ENCODE peak calls at places on chromosome 18, in four cellular contexts. N is A549, P is lower lobe of right lung, Q is uterus. X is an unnamed sample.

GRCh38 chr18:46660955-46661749 is 4.1 kb upstream of the LOXHD1 start:
- DNase-seq in P (no peak), N (no peak), Q (no peak), X (peak)

GRCh38 chr18:51135795-51136194 is 61.7 kb downstream of the MEX3C start:
- DNase-seq in P (no peak), N (no peak), Q (no peak), X (no peak)

GRCh38 chr18:39424261-39424660 is 1858.7 kb upstream of the CELF4 start:
- DNase-seq in N (no peak), P (no peak), Q (no peak), X (no peak)

GRCh38 chr18:63637703-63638102 is 6.4 kb downstream of the SERPINB4 start:
- DNase-seq in Q (no peak), N (no peak), P (no peak), X (no peak)

GRCh38 chr18:76252880-76253279 is 242.2 kb downstream of the ZNF516 start:
- DNase-seq in Q (no peak), N (no peak), P (no peak), X (no peak)

GRCh38 chr18:45231606-45232005 is 383.7 kb upstream of the SLC14A2 start:
- DNase-seq in Q (no peak), N (no peak), P (no peak), X (no peak)

GRCh38 chr18:21117385-21118135 is 5.9 kb upstream of the ROCK1 start:
- DNase-seq in P (no peak), Q (peak), N (no peak), X (no peak)

GRCh38 chr18:3511980-3512379 is 62.0 kb downstream of the TGIF1 start:
- DNase-seq in N (no peak), Q (no peak), P (no peak), X (no peak)

GRCh38 chr18:48492880-48493279 is 46.0 kb upstream of the CTIF start:
- DNase-seq in N (no peak), P (no peak), Q (no peak), X (no peak)

GRCh38 chr18:62399306-62399705 is 74.2 kb downstream of the TNFRSF11A start:
- DNase-seq in P (no peak), N (no peak), Q (no peak), X (no peak)

GRCh38 chr18:12460874-12461273 is 53.1 kb downstream of the PRELID3A start:
- DNase-seq in P (no peak), N (no peak), Q (no peak), X (no peak)

GRCh38 chr18:3966985-3967856 is 487.9 kb downstream of the DLGAP1 start:
- DNase-seq in Q (no peak), P (no peak), N (peak), X (no peak)

GRCh38 chr18:63588869-63589268 is 1.7 kb downstream of the SERPINB13 start:
- DNase-seq in N (no peak), P (no peak), Q (no peak), X (no peak)

GRCh38 chr18:435940-436339 is 64.6 kb downstream of the COLEC12 start:
- DNase-seq in N (no peak), Q (no peak), P (no peak), X (peak)

GRCh38 chr18:79626905-79627749 is 52.5 kb upstream of the CTDP1 start:
- DNase-seq in N (no peak), P (no peak), Q (peak), X (no peak)

GRCh38 chr18:28457784-28458183 is 280.9 kb upstream of the CDH2 start:
- DNase-seq in Q (no peak), P (no peak), N (no peak), X (no peak)

GRCh38 chr18:51197661-51198424 is at the start of gene MEX3C:
- DNase-seq in P (peak), N (peak), Q (peak), X (peak)

GRCh38 chr18:50659091-50660003 is 99.5 kb downstream of the MAPK4 start:
- DNase-seq in N (peak), Q (no peak), P (no peak), X (peak)

GRCh38 chr18:28365406-28365805 is 188.5 kb upstream of the CDH2 start:
- DNase-seq in P (no peak), N (no peak), Q (no peak), X (no peak)

GRCh38 chr18:3183103-3183717 is 36.6 kb downstream of the MYOM1 start:
- DNase-seq in P (no peak), Q (no peak), N (no peak), X (no peak)

GRCh38 chr18:12282436-12283039 is 25.5 kb upstream of the TUBB6 start:
- DNase-seq in P (no peak), N (no peak), Q (no peak), X (no peak)

GRCh38 chr18:11454021-11454420 is 155.4 kb upstream of the SLC35G4 start:
- DNase-seq in N (no peak), Q (no peak), P (no peak), X (no peak)

GRCh38 chr18:2050702-2051201 is 520.6 kb downstream of the METTL4 start:
- DNase-seq in N (no peak), P (no peak), Q (no peak), X (no peak)

GRCh38 chr18:51506811-51507210 is 309.3 kb upstream of the MEX3C start:
- DNase-seq in N (no peak), Q (no peak), P (no peak), X (no peak)

GRCh38 chr18:22088029-22088428 is 81.4 kb upstream of the GATA6 start:
- DNase-seq in P (peak), Q (no peak), N (no peak), X (no peak)

GRCh38 chr18:13447621-13448020 is 229.1 kb downstream of the LDLRAD4 start:
- DNase-seq in N (peak), P (no peak), Q (no peak), X (no peak)

GRCh38 chr18:11689972-11690570 is 1.0 kb downstream of the GNAL start:
- DNase-seq in P (no peak), N (peak), Q (no peak), X (no peak)

GRCh38 chr18:62637807-62638687 is 77.3 kb upstream of the PHLPP1 start:
- DNase-seq in N (peak), Q (no peak), P (no peak), X (no peak)

GRCh38 chr18:47286776-47287410 is 35.4 kb upstream of the SKOR2 start:
- DNase-seq in N (no peak), P (no peak), Q (no peak), X (no peak)

GRCh38 chr18:57727952-57728807 is 74.9 kb downstream of the ATP8B1 start:
- DNase-seq in Q (no peak), P (no peak), N (no peak), X (no peak)

GRCh38 chr18:11808001-11808855 is 43.0 kb upstream of the CHMP1B start:
- DNase-seq in P (no peak), N (peak), Q (no peak), X (no peak)

GRCh38 chr18:32200766-32201165 is 10.9 kb downstream of the MEP1B start:
- DNase-seq in Q (no peak), P (no peak), N (no peak), X (no peak)

GRCh38 chr18:76388891-76389423 is 106.1 kb downstream of the ZNF516 start:
- DNase-seq in N (no peak), Q (no peak), P (no peak), X (no peak)

GRCh38 chr18:5817821-5818220 is 77.5 kb downstream of the TMEM200C start:
- DNase-seq in P (no peak), Q (no peak), N (no peak), X (no peak)

GRCh38 chr18:38940863-38941531 is 1375.4 kb upstream of the CELF4 start:
- DNase-seq in P (no peak), N (peak), Q (no peak), X (no peak)

GRCh38 chr18:79169958-79170555 is 100.9 kb downstream of the ATP9B start:
- DNase-seq in P (no peak), Q (no peak), N (no peak), X (no peak)

GRCh38 chr18:41326311-41326710 is 628.7 kb upstream of the PIK3C3 start:
- DNase-seq in Q (no peak), P (no peak), N (no peak), X (no peak)

GRCh38 chr18:47754311-47755101 is 176.0 kb downstream of the SMAD2 start:
- DNase-seq in Q (no peak), P (no peak), N (peak), X (no peak)

GRCh38 chr18:74351354-74351753 is 35.7 kb downstream of the C18orf63 start:
- DNase-seq in N (no peak), P (no peak), Q (no peak), X (no peak)

GRCh38 chr18:74360852-74361640 is 45.4 kb downstream of the C18orf63 start:
- DNase-seq in Q (no peak), N (no peak), P (no peak), X (no peak)

GRCh38 chr18:74353169-74353775 is 37.6 kb downstream of the C18orf63 start:
- DNase-seq in Q (peak), N (peak), P (no peak), X (peak)

DNA sequence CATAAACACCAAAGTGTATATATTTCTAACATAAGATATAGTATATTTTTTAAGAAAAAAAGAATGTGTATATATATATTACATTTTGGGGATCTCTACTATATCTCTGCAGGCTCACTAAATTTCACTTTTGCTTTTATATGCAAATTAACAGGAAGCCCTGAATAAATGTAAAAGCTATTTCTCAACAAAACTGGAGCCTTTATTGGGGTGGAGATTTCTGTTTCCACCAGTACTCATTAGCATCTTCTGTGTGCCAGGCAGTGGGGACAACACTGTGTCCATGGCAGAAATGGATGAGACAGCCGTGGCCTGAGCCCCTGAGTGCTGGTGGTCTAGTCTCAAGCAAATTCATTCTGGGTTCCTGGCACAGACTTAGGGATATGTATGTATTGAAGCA is 41.3 kb downstream of the C18orf63 start:
- DNase-seq in P (no peak), N (no peak), Q (no peak), X (no peak)
- H3K4me3 ChIP-seq in P (no peak), N (no peak), Q (no peak), X (no peak)

DNA sequence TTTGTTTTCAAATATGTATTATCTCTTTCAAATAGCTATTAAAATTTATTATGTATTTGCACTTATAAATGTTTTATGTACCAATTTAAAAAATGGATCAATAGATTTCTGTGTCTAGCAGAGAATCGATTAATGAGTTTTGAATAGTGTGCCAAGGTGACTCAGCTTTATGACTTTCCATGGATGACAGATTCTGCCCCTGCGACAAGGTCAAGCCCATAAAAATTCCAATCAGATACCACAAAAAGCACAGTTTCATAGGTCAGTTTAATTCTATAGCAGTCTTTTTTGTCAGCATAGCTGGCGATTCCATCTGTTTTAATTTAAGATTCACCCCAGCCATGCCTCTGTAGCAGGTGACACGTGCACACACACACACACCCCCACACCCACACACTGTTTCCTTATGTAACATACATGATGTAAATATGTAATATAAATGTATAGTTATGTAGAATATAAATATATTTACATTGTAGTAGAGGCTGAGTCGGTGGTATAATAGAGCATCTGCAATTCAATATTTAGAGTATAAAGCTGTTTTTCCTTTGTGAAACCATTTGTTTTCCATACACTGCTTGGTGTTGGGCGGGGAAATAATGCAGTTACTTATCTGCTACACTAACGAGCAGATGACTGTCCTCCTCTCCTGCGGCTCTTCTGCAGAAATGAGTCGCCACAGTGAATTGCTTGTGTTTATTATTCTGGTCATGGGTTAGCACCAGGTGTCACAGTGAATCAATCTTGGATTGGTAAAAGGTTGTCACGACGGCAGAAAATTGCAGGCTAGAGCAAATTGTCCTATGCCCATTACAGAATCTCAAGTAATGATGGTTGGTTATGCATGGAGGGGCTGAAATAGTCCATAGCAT is 29.1 kb downstream of the RAB31 start:
- DNase-seq in Q (no peak), N (no peak), P (no peak), X (no peak)
- H3K27ac ChIP-seq in Q (no peak), N (peak), P (no peak), X (peak)

DNA sequence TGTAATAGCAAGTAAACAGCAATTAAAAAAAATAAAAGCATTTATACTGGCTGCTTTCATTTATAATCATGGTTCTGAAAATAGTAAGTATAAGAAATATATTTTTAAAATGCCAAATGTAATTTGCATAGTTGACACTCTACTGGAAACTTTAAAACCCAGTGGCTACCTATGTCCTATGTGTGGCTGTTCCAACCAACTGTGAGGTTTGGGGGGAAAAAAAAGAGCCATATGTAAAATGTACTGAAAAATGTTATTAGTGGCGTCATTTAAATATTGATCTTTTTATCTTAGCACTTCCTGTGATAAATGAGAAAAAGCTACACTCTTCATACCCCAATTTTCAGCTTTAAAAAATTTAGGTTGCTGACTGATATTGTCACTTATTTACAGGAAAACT is 270.7 kb downstream of the TCF4 start:
- DNase-seq in N (no peak), Q (no peak), P (no peak), X (no peak)
- H3K4me3 ChIP-seq in N (no peak), Q (no peak), P (peak), X (no peak)

GRCh38 chr18:26226229-26227050 is at the start of gene TAF4B:
- DNase-seq in P (peak), Q (peak), N (peak), X (peak)
- H3K27ac ChIP-seq in P (peak), Q (peak), N (peak), X (peak)

GRCh38 chr18:23982154-23983071 is 32.1 kb upstream of the TTC39C start:
- DNase-seq in N (peak), Q (peak), P (no peak), X (no peak)
- H3K4me3 ChIP-seq in N (peak), Q (no peak), P (no peak), X (no peak)

GRCh38 chr18:9823805-9824473 is 61.8 kb upstream of the TXNDC2 start:
- DNase-seq in Q (no peak), N (no peak), P (no peak), X (no peak)
- H3K27ac ChIP-seq in Q (no peak), N (peak), P (peak), X (no peak)

DNA sequence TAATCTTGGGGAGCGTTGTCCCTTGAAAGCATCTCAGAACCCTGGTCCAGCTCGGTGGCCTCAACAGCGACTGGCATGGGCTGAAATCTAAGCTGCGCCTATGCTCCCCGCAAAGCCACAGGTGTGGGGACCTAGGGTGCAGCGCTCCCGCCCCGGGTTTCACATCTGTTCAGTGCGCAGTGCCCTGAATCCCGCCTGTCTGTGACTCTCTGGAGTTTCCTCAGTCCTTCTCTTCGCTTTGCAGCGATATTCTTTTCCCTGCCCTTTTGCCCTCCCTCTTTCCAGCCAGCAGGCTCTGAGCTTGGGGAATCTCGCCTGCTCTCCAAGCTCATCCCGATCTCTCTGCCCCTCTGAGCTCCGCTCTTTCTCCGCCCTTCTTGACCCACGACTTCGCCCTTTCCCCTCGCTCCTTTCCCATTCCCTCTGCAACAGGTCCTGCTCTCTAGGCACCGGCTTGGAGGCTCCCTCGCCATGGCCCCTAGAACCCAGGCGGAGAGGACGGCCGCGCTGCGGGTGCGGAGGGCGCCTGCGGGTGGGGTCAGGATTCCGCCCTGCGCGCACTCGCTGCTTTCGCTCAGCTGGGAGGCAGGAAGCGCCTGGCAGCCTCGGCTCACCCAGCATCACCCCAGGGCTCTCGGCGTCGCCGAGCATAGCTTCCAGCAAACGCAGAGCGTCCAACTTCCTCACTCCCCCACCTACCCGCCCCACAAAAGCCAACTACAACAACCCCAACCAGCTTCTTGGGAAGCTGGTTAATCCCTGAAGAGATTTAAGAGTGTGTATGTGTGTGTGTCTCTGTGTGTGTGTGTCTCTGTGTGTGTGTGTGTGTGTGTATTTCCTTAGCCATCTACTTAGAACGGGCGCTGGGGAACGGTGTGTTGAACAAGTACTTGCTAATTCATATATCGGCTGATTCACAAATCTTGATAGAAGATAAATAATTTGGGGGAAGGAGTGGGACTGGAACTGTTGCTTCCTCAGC is 1.1 kb downstream of the GRP start:
- DNase-seq in P (no peak), N (no peak), Q (no peak), X (no peak)
- H3K4me3 ChIP-seq in P (peak), N (no peak), Q (no peak), X (peak)

DNA sequence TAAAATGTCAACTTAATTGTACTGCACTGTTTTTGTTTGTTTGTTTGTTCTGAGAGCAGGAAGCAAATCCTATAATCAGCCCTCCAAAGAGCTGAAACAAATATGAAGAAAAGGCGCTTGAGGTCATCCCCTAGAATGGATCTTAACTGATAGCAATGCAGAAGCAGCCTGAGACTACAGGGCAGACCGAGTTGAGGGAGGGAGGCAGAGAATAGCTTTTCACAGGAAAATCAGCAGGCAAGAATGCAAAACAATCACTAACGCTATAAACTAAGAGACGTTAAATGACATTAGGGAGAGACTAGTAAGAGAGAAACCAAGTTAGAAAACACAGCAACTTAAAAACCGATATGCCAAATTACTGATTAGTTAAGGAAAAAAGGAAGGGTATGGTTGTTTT is 37.2 kb downstream of the GALNT1 start:
- DNase-seq in P (no peak), Q (no peak), N (no peak), X (no peak)
- H3K27ac ChIP-seq in P (no peak), Q (no peak), N (no peak), X (no peak)

GRCh38 chr18:55252053-55252675 is 292.9 kb upstream of the CCDC68 start:
- DNase-seq in P (no peak), Q (no peak), N (no peak), X (no peak)
- H3K4me3 ChIP-seq in P (no peak), Q (no peak), N (no peak), X (no peak)

GRCh38 chr18:67726882-67727281 is 210.4 kb upstream of the DSEL start:
- DNase-seq in P (no peak), N (no peak), Q (no peak), X (no peak)
- H3K27ac ChIP-seq in P (no peak), N (no peak), Q (no peak), X (no peak)

X was measured in dorsolateral prefrontal cortex.